ENCODE peak calls at places on chromosomes 5 and 9, in nine cellular contexts. One of them, this sample, is unnamed.

GRCh38 chr9:76321185-76321828 is 72.9 kb downstream of the RFK start:
- DNase-seq in H1: no peak
- DNase-seq in K562: peak; percentile 13
- DNase-seq in A549: peak; percentile 64
- DNase-seq in tibial nerve: no peak
- DNase-seq in heart left ventricle: no peak
- DNase-seq in transverse colon: no peak
- DNase-seq in GM12891: no peak
- DNase-seq in ovary: no peak
- DNase-seq in this sample: no peak

GRCh38 chr9:116323571-116323970 is 170.0 kb downstream of the PAPPA start:
- DNase-seq in ovary: no peak
- DNase-seq in GM12891: no peak
- DNase-seq in transverse colon: no peak
- DNase-seq in heart left ventricle: no peak
- DNase-seq in tibial nerve: no peak
- DNase-seq in H1: no peak
- DNase-seq in A549: no peak
- DNase-seq in K562: no peak
- DNase-seq in this sample: no peak

GRCh38 chr5:169710675-169711074 is 73.6 kb downstream of the DOCK2 start:
- DNase-seq in tibial nerve: no peak
- DNase-seq in transverse colon: no peak
- DNase-seq in heart left ventricle: no peak
- DNase-seq in K562: no peak
- DNase-seq in ovary: no peak
- DNase-seq in A549: no peak
- DNase-seq in GM12891: no peak
- DNase-seq in H1: no peak
- DNase-seq in this sample: no peak

GRCh38 chr5:28430565-28431178 is 1392.3 kb upstream of the CDH9 start:
- DNase-seq in tibial nerve: no peak
- DNase-seq in H1: no peak
- DNase-seq in A549: peak; percentile 6
- DNase-seq in heart left ventricle: no peak
- DNase-seq in transverse colon: no peak
- DNase-seq in GM12891: no peak
- DNase-seq in K562: no peak
- DNase-seq in ovary: no peak
- DNase-seq in this sample: no peak

GRCh38 chr5:62093981-62094380 is 212.0 kb upstream of the KIF2A start:
- DNase-seq in H1: no peak
- DNase-seq in GM12891: no peak
- DNase-seq in K562: no peak
- DNase-seq in transverse colon: no peak
- DNase-seq in tibial nerve: no peak
- DNase-seq in ovary: no peak
- DNase-seq in A549: peak; percentile 31
- DNase-seq in heart left ventricle: no peak
- DNase-seq in this sample: no peak

GRCh38 chr9:79257215-79257614 is 314.6 kb upstream of the TLE4 start:
- DNase-seq in A549: no peak
- DNase-seq in K562: no peak
- DNase-seq in ovary: no peak
- DNase-seq in transverse colon: no peak
- DNase-seq in H1: no peak
- DNase-seq in GM12891: no peak
- DNase-seq in heart left ventricle: no peak
- DNase-seq in tibial nerve: no peak
- DNase-seq in this sample: no peak

GRCh38 chr9:75152416-75152815 is 64.1 kb downstream of the OSTF1 start:
- DNase-seq in transverse colon: no peak
- DNase-seq in heart left ventricle: no peak
- DNase-seq in A549: no peak
- DNase-seq in K562: no peak
- DNase-seq in GM12891: no peak
- DNase-seq in tibial nerve: no peak
- DNase-seq in H1: no peak
- DNase-seq in ovary: no peak
- DNase-seq in this sample: no peak

GRCh38 chr9:100324594-100325200 is 28.0 kb downstream of the TEX10 start:
- DNase-seq in ovary: no peak
- DNase-seq in transverse colon: no peak
- DNase-seq in A549: peak; percentile 50
- DNase-seq in K562: peak; percentile 11
- DNase-seq in tibial nerve: no peak
- DNase-seq in heart left ventricle: no peak
- DNase-seq in GM12891: no peak
- DNase-seq in H1: no peak
- DNase-seq in this sample: no peak

GRCh38 chr9:87336407-87336806 is 161.3 kb upstream of the DAPK1 start:
- DNase-seq in GM12891: no peak
- DNase-seq in ovary: no peak
- DNase-seq in tibial nerve: no peak
- DNase-seq in heart left ventricle: no peak
- DNase-seq in K562: peak; percentile 46
- DNase-seq in H1: no peak
- DNase-seq in A549: peak; percentile 49
- DNase-seq in transverse colon: no peak
- DNase-seq in this sample: no peak

GRCh38 chr5:34826347-34826746 is 12.6 kb upstream of the TTC23L start:
- DNase-seq in tibial nerve: no peak
- DNase-seq in GM12891: no peak
- DNase-seq in ovary: no peak
- DNase-seq in heart left ventricle: peak; percentile 21
- DNase-seq in transverse colon: no peak
- DNase-seq in H1: no peak
- DNase-seq in K562: no peak
- DNase-seq in A549: no peak
- DNase-seq in this sample: no peak

GRCh38 chr5:147956064-147956841 is 49.9 kb upstream of the C5orf46 start:
- DNase-seq in transverse colon: no peak
- DNase-seq in tibial nerve: no peak
- DNase-seq in ovary: no peak
- DNase-seq in GM12891: no peak
- DNase-seq in K562: no peak
- DNase-seq in heart left ventricle: no peak
- DNase-seq in A549: no peak
- DNase-seq in H1: no peak
- DNase-seq in this sample: no peak

GRCh38 chr9:106893088-106893487 is 30.1 kb downstream of the ZNF462 start:
- DNase-seq in K562: no peak
- DNase-seq in heart left ventricle: no peak
- DNase-seq in H1: no peak
- DNase-seq in A549: peak; percentile 69
- DNase-seq in tibial nerve: no peak
- DNase-seq in ovary: no peak
- DNase-seq in transverse colon: no peak
- DNase-seq in GM12891: no peak
- DNase-seq in this sample: no peak

GRCh38 chr5:124402144-124402581 is 344.3 kb downstream of the ZNF608 start:
- DNase-seq in GM12891: no peak
- DNase-seq in ovary: no peak
- DNase-seq in H1: no peak
- DNase-seq in K562: no peak
- DNase-seq in A549: peak; percentile 26
- DNase-seq in tibial nerve: no peak
- DNase-seq in heart left ventricle: no peak
- DNase-seq in transverse colon: peak; percentile 23
- DNase-seq in this sample: peak; percentile 36

GRCh38 chr5:83554686-83555085 is 83.1 kb downstream of the VCAN start:
- DNase-seq in tibial nerve: no peak
- DNase-seq in K562: no peak
- DNase-seq in A549: peak; percentile 12
- DNase-seq in heart left ventricle: no peak
- DNase-seq in H1: no peak
- DNase-seq in ovary: no peak
- DNase-seq in GM12891: no peak
- DNase-seq in transverse colon: no peak
- DNase-seq in this sample: no peak

GRCh38 chr5:142036918-142037317 is 24.1 kb upstream of the GNPDA1 start:
- DNase-seq in H1: peak; percentile 24
- DNase-seq in tibial nerve: no peak
- DNase-seq in ovary: no peak
- DNase-seq in GM12891: no peak
- DNase-seq in transverse colon: no peak
- DNase-seq in heart left ventricle: no peak
- DNase-seq in K562: no peak
- DNase-seq in A549: no peak
- DNase-seq in this sample: no peak

GRCh38 chr5:172869734-172870133 is 35.7 kb downstream of the ERGIC1 start:
- DNase-seq in heart left ventricle: no peak
- DNase-seq in H1: no peak
- DNase-seq in ovary: no peak
- DNase-seq in K562: no peak
- DNase-seq in GM12891: no peak
- DNase-seq in A549: no peak
- DNase-seq in tibial nerve: no peak
- DNase-seq in transverse colon: no peak
- DNase-seq in this sample: no peak

GRCh38 chr5:172871561-172871960 is 37.5 kb downstream of the ERGIC1 start:
- DNase-seq in GM12891: no peak
- DNase-seq in transverse colon: no peak
- DNase-seq in heart left ventricle: no peak
- DNase-seq in H1: no peak
- DNase-seq in K562: no peak
- DNase-seq in tibial nerve: no peak
- DNase-seq in A549: no peak
- DNase-seq in ovary: no peak
- DNase-seq in this sample: no peak

GRCh38 chr5:172870807-172871431 is 36.9 kb downstream of the ERGIC1 start:
- DNase-seq in GM12891: no peak
- DNase-seq in heart left ventricle: no peak
- DNase-seq in K562: no peak
- DNase-seq in H1: no peak
- DNase-seq in transverse colon: no peak
- DNase-seq in ovary: no peak
- DNase-seq in tibial nerve: no peak
- DNase-seq in A549: no peak
- DNase-seq in this sample: no peak

GRCh38 chr5:172868924-172869565 is 35.0 kb downstream of the ERGIC1 start:
- DNase-seq in transverse colon: peak; percentile 67
- DNase-seq in GM12891: no peak
- DNase-seq in tibial nerve: peak; percentile 75
- DNase-seq in heart left ventricle: peak; percentile 79
- DNase-seq in ovary: peak; percentile 85
- DNase-seq in K562: peak; percentile 31
- DNase-seq in H1: no peak
- DNase-seq in A549: peak; percentile 93
- DNase-seq in this sample: peak; percentile 72

GRCh38 chr5:172870261-172870806 is 36.3 kb downstream of the ERGIC1 start:
- DNase-seq in transverse colon: no peak
- DNase-seq in H1: no peak
- DNase-seq in ovary: no peak
- DNase-seq in tibial nerve: no peak
- DNase-seq in A549: peak; percentile 82
- DNase-seq in K562: no peak
- DNase-seq in GM12891: no peak
- DNase-seq in heart left ventricle: peak; percentile 75
- DNase-seq in this sample: no peak
- TF ChIP-seq POLR2A in transverse colon: no peak
- TF ChIP-seq POLR2A in H1: no peak
- TF ChIP-seq POLR2A in ovary: no peak
- TF ChIP-seq POLR2A in tibial nerve: no peak
- TF ChIP-seq POLR2A in A549: no peak
- TF ChIP-seq POLR2A in K562: no peak
- TF ChIP-seq POLR2A in GM12891: no peak
- TF ChIP-seq POLR2A in heart left ventricle: no peak
- TF ChIP-seq POLR2A in this sample: no peak

GRCh38 chr9:124863371-124863831 is 1.5 kb downstream of the ARPC5L start:
- DNase-seq in ovary: no peak
- DNase-seq in GM12891: no peak
- DNase-seq in K562: no peak
- DNase-seq in H1: no peak
- DNase-seq in transverse colon: no peak
- DNase-seq in A549: no peak
- DNase-seq in heart left ventricle: no peak
- DNase-seq in tibial nerve: no peak
- DNase-seq in this sample: no peak
- TF ChIP-seq POLR2A in ovary: no peak
- TF ChIP-seq POLR2A in GM12891: no peak
- TF ChIP-seq POLR2A in K562: no peak
- TF ChIP-seq POLR2A in H1: no peak
- TF ChIP-seq POLR2A in transverse colon: no peak
- TF ChIP-seq POLR2A in A549: no peak
- TF ChIP-seq POLR2A in heart left ventricle: no peak
- TF ChIP-seq POLR2A in tibial nerve: no peak
- TF ChIP-seq POLR2A in this sample: no peak

GRCh38 chr9:35904966-35905781 is 828 bp upstream of the HRCT1 start:
- DNase-seq in heart left ventricle: no peak
- DNase-seq in ovary: no peak
- DNase-seq in transverse colon: peak; percentile 69
- DNase-seq in K562: no peak
- DNase-seq in A549: peak; percentile 25
- DNase-seq in H1: no peak
- DNase-seq in tibial nerve: no peak
- DNase-seq in GM12891: no peak
- DNase-seq in this sample: no peak
- TF ChIP-seq POLR2A in heart left ventricle: no peak
- TF ChIP-seq POLR2A in ovary: no peak
- TF ChIP-seq POLR2A in transverse colon: no peak
- TF ChIP-seq POLR2A in K562: no peak
- TF ChIP-seq POLR2A in A549: no peak
- TF ChIP-seq POLR2A in H1: no peak
- TF ChIP-seq POLR2A in tibial nerve: no peak
- TF ChIP-seq POLR2A in GM12891: no peak
- TF ChIP-seq POLR2A in this sample: no peak

GRCh38 chr5:53397141-53397794 is 83.2 kb upstream of the FST start:
- DNase-seq in heart left ventricle: no peak
- DNase-seq in ovary: no peak
- DNase-seq in transverse colon: no peak
- DNase-seq in H1: no peak
- DNase-seq in A549: no peak
- DNase-seq in tibial nerve: no peak
- DNase-seq in K562: no peak
- DNase-seq in GM12891: no peak
- DNase-seq in this sample: no peak
- TF ChIP-seq POLR2A in heart left ventricle: no peak
- TF ChIP-seq POLR2A in ovary: no peak
- TF ChIP-seq POLR2A in transverse colon: no peak
- TF ChIP-seq POLR2A in H1: no peak
- TF ChIP-seq POLR2A in A549: no peak
- TF ChIP-seq POLR2A in tibial nerve: no peak
- TF ChIP-seq POLR2A in K562: no peak
- TF ChIP-seq POLR2A in GM12891: no peak
- TF ChIP-seq POLR2A in this sample: no peak

GRCh38 chr9:121598167-121599000 is 53.0 kb upstream of the DAB2IP start:
- DNase-seq in transverse colon: peak; percentile 75
- DNase-seq in K562: no peak
- DNase-seq in GM12891: no peak
- DNase-seq in tibial nerve: peak; percentile 19
- DNase-seq in H1: peak; percentile 88
- DNase-seq in heart left ventricle: peak; percentile 86
- DNase-seq in A549: no peak
- DNase-seq in ovary: peak; percentile 83
- DNase-seq in this sample: peak; percentile 89
- TF ChIP-seq POLR2A in transverse colon: no peak
- TF ChIP-seq POLR2A in K562: no peak
- TF ChIP-seq POLR2A in GM12891: no peak
- TF ChIP-seq POLR2A in tibial nerve: no peak
- TF ChIP-seq POLR2A in H1: peak; percentile 78
- TF ChIP-seq POLR2A in heart left ventricle: no peak
- TF ChIP-seq POLR2A in A549: no peak
- TF ChIP-seq POLR2A in ovary: no peak
- TF ChIP-seq POLR2A in this sample: no peak